ENCODE peak calls at places on chromosome 12, in five cellular contexts. One of them, this sample, is unnamed.

GRCh38 chr12:107514887-107515445 is 170.6 kb upstream of the PWP1 start:
- DNase-seq in GM20000: no peak
- DNase-seq in progenitor cell of endocrine pancreas: no peak
- DNase-seq in AG04450: no peak
- DNase-seq in upper lobe of right lung: no peak
- DNase-seq in this sample: no peak

GRCh38 chr12:60101715-60102114 is 505.9 kb downstream of the SLC16A7 start:
- DNase-seq in GM20000: no peak
- DNase-seq in progenitor cell of endocrine pancreas: no peak
- DNase-seq in AG04450: no peak
- DNase-seq in upper lobe of right lung: no peak
- DNase-seq in this sample: no peak

GRCh38 chr12:71536279-71536938 is 96.8 kb downstream of the LGR5 start:
- DNase-seq in GM20000: no peak
- DNase-seq in progenitor cell of endocrine pancreas: no peak
- DNase-seq in AG04450: no peak
- DNase-seq in upper lobe of right lung: no peak
- DNase-seq in this sample: no peak

GRCh38 chr12:14317362-14318146 is 47.9 kb upstream of the ATF7IP start:
- DNase-seq in GM20000: no peak
- DNase-seq in progenitor cell of endocrine pancreas: no peak
- DNase-seq in AG04450: no peak
- DNase-seq in upper lobe of right lung: no peak
- DNase-seq in this sample: no peak

GRCh38 chr12:122356192-122356635 is 66.3 kb downstream of the CLIP1 start:
- DNase-seq in GM20000: peak
- DNase-seq in progenitor cell of endocrine pancreas: no peak
- DNase-seq in AG04450: peak
- DNase-seq in upper lobe of right lung: no peak
- DNase-seq in this sample: no peak

GRCh38 chr12:57552692-57553321 is 3.0 kb downstream of the KIF5A start:
- DNase-seq in GM20000: no peak
- DNase-seq in progenitor cell of endocrine pancreas: no peak
- DNase-seq in AG04450: no peak
- DNase-seq in upper lobe of right lung: peak
- DNase-seq in this sample: no peak

GRCh38 chr12:107318804-107319535 is 225.6 kb upstream of the CRY1 start:
- DNase-seq in GM20000: peak
- DNase-seq in progenitor cell of endocrine pancreas: peak
- DNase-seq in AG04450: no peak
- DNase-seq in upper lobe of right lung: no peak
- DNase-seq in this sample: no peak

GRCh38 chr12:118126119-118126757 is 9.7 kb upstream of the PEBP1 start:
- DNase-seq in GM20000: no peak
- DNase-seq in progenitor cell of endocrine pancreas: no peak
- DNase-seq in AG04450: no peak
- DNase-seq in upper lobe of right lung: peak
- DNase-seq in this sample: peak

GRCh38 chr12:27280412-27280811 is 36.3 kb downstream of the STK38L start:
- DNase-seq in GM20000: no peak
- DNase-seq in progenitor cell of endocrine pancreas: no peak
- DNase-seq in AG04450: no peak
- DNase-seq in upper lobe of right lung: no peak
- DNase-seq in this sample: no peak

GRCh38 chr12:84397846-84398245 is 514.8 kb downstream of the SLC6A15 start:
- DNase-seq in GM20000: no peak
- DNase-seq in progenitor cell of endocrine pancreas: no peak
- DNase-seq in AG04450: no peak
- DNase-seq in upper lobe of right lung: no peak
- DNase-seq in this sample: no peak

GRCh38 chr12:52204095-52204930 is 12.5 kb upstream of the KRT80 start:
- DNase-seq in GM20000: no peak
- DNase-seq in progenitor cell of endocrine pancreas: no peak
- DNase-seq in AG04450: peak
- DNase-seq in upper lobe of right lung: peak
- DNase-seq in this sample: peak

GRCh38 chr12:128052341-128052740 is 214.6 kb upstream of the TMEM132C start:
- DNase-seq in GM20000: no peak
- DNase-seq in progenitor cell of endocrine pancreas: no peak
- DNase-seq in AG04450: no peak
- DNase-seq in upper lobe of right lung: no peak
- DNase-seq in this sample: no peak

GRCh38 chr12:49966511-49967041 is 4.9 kb downstream of the AQP5 start:
- DNase-seq in GM20000: no peak
- DNase-seq in progenitor cell of endocrine pancreas: no peak
- DNase-seq in AG04450: no peak
- DNase-seq in upper lobe of right lung: no peak
- DNase-seq in this sample: peak

GRCh38 chr12:92468358-92469020 is 234.3 kb upstream of the PLEKHG7 start:
- DNase-seq in GM20000: no peak
- DNase-seq in progenitor cell of endocrine pancreas: no peak
- DNase-seq in AG04450: no peak
- DNase-seq in upper lobe of right lung: no peak
- DNase-seq in this sample: no peak

GRCh38 chr12:2980630-2981029 is 21.4 kb downstream of the TEAD4 start:
- DNase-seq in GM20000: no peak
- DNase-seq in progenitor cell of endocrine pancreas: no peak
- DNase-seq in AG04450: no peak
- DNase-seq in upper lobe of right lung: no peak
- DNase-seq in this sample: no peak

GRCh38 chr12:79954037-79954436 is 19.1 kb upstream of the PPP1R12A start:
- DNase-seq in GM20000: no peak
- DNase-seq in progenitor cell of endocrine pancreas: no peak
- DNase-seq in AG04450: no peak
- DNase-seq in upper lobe of right lung: no peak
- DNase-seq in this sample: no peak

GRCh38 chr12:5318874-5319273 is 113.0 kb upstream of the NTF3 start:
- DNase-seq in GM20000: no peak
- DNase-seq in progenitor cell of endocrine pancreas: no peak
- DNase-seq in AG04450: peak
- DNase-seq in upper lobe of right lung: no peak
- DNase-seq in this sample: no peak

GRCh38 chr12:52975820-52976573 is 27.1 kb downstream of the KRT18 start:
- DNase-seq in GM20000: no peak
- DNase-seq in progenitor cell of endocrine pancreas: no peak
- DNase-seq in AG04450: no peak
- DNase-seq in upper lobe of right lung: peak
- DNase-seq in this sample: no peak

GRCh38 chr12:3187846-3188755 is 110.9 kb downstream of the TSPAN9 start:
- DNase-seq in GM20000: no peak
- DNase-seq in progenitor cell of endocrine pancreas: no peak
- DNase-seq in AG04450: no peak
- DNase-seq in upper lobe of right lung: no peak
- DNase-seq in this sample: no peak

DNA sequence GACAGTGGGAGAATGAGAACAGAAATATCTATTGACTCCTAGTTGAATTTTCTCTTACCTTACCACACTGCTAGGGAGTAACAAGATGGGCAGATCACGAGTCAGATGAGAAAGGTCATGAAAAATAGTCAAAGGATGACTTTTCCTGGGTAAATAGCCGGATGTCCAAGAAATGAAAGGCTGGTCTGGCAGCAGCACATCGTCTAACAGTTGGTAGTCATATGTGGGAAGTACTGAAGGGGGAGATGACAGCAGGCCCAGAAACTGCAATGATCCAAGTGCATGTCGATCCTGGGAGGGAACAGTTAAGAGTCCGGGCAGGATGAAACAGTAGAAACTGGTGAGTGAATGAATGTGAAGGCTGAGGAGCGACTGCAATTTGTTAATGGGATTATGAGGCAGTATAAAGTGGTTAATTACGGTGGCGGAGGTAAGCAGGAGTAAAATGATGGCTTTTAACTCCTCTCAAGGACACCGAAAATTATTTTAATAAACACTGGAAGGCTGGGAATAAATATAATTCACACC is 1.2 kb upstream of the ERC1 start:
- DNase-seq in GM20000: no peak
- DNase-seq in progenitor cell of endocrine pancreas: no peak
- DNase-seq in AG04450: no peak
- DNase-seq in upper lobe of right lung: no peak
- DNase-seq in this sample: no peak
- TF ChIP-seq CTCF in GM20000: no peak
- TF ChIP-seq CTCF in progenitor cell of endocrine pancreas: no peak
- TF ChIP-seq CTCF in AG04450: no peak
- TF ChIP-seq CTCF in upper lobe of right lung: no peak
- TF ChIP-seq CTCF in this sample: peak

DNA sequence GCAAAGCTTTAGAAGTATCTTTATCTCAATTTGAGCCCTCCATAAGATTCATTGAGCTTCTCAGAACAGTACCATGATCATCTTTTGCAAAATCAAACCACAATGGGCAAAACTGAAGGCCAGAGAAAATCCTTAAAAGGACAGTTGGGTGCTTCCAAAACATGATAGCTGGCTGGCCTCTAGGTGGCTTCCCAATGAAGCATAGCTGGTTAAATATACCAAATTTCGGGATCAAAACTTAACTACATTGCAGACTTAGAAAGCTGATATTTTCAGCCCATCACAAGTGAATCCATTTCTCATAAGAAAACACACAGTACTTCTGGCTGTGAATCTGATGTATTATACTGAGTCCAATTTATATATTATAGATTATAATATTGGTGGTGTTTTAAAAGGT is 15.3 kb upstream of the PIK3C2G start:
- DNase-seq in GM20000: no peak
- DNase-seq in progenitor cell of endocrine pancreas: no peak
- DNase-seq in AG04450: no peak
- DNase-seq in upper lobe of right lung: no peak
- DNase-seq in this sample: no peak
- TF ChIP-seq CTCF in GM20000: no peak
- TF ChIP-seq CTCF in progenitor cell of endocrine pancreas: peak
- TF ChIP-seq CTCF in AG04450: peak
- TF ChIP-seq CTCF in upper lobe of right lung: no peak
- TF ChIP-seq CTCF in this sample: peak

GRCh38 chr12:18591473-18591872 is 146.3 kb downstream of the PLCZ1 start:
- DNase-seq in GM20000: no peak
- DNase-seq in progenitor cell of endocrine pancreas: no peak
- DNase-seq in AG04450: no peak
- DNase-seq in upper lobe of right lung: no peak
- DNase-seq in this sample: no peak

GRCh38 chr12:18583655-18584054 is 154.2 kb downstream of the PLCZ1 start:
- DNase-seq in GM20000: no peak
- DNase-seq in progenitor cell of endocrine pancreas: no peak
- DNase-seq in AG04450: no peak
- DNase-seq in upper lobe of right lung: no peak
- DNase-seq in this sample: no peak

DNA sequence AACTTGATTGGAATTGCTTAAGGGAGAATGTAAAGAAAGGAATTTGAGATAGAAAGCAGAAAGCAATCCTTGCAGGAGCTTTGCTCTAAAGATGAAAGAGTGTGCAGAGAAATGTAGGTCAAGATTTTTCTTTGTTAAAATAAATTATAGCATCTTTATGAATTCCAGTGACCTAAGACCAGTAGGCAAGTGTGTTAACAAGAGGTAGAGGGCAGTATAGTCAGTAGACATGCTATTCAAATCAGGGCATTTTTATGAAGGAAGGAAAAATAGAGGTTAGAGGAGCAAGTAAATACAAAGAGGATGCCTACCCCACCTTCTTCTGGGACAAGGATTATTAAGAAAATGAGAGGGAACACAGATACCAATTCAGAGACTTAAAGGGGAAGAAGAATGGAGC is 148.5 kb downstream of the PLCZ1 start:
- DNase-seq in GM20000: no peak
- DNase-seq in progenitor cell of endocrine pancreas: no peak
- DNase-seq in AG04450: no peak
- DNase-seq in upper lobe of right lung: no peak
- DNase-seq in this sample: no peak
- TF ChIP-seq CTCF in GM20000: no peak
- TF ChIP-seq CTCF in progenitor cell of endocrine pancreas: no peak
- TF ChIP-seq CTCF in AG04450: peak
- TF ChIP-seq CTCF in upper lobe of right lung: no peak
- TF ChIP-seq CTCF in this sample: no peak

DNA sequence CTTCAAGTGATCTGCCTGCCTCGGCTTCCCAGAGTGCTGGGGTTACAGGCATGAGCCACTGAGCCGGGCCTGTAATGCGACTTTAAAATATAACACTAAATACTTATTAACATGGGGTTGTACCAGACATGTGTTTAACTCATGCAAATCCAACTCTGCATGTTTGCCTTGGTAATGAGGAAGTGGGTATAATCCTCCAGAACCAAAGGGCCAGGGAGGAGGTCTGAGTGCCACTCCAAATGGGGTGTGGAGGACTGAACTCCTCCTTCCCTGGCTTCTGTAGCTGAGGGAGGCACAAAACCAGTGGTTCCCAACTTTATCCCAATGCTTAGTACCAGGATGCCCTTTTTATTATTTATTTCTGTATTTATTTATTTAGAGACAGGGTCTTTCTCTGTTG is 61.6 kb upstream of the MED13L start:
- DNase-seq in GM20000: no peak
- DNase-seq in progenitor cell of endocrine pancreas: no peak
- DNase-seq in AG04450: no peak
- DNase-seq in upper lobe of right lung: peak
- DNase-seq in this sample: no peak
- TF ChIP-seq CTCF in GM20000: no peak
- TF ChIP-seq CTCF in progenitor cell of endocrine pancreas: no peak
- TF ChIP-seq CTCF in AG04450: no peak
- TF ChIP-seq CTCF in upper lobe of right lung: no peak
- TF ChIP-seq CTCF in this sample: no peak

GRCh38 chr12:112513496-112513895 is 94.7 kb downstream of the PTPN11 start:
- DNase-seq in GM20000: no peak
- DNase-seq in progenitor cell of endocrine pancreas: no peak
- DNase-seq in AG04450: no peak
- DNase-seq in upper lobe of right lung: no peak
- DNase-seq in this sample: no peak

GRCh38 chr12:112517730-112518129 is 99.0 kb downstream of the PTPN11 start:
- DNase-seq in GM20000: no peak
- DNase-seq in progenitor cell of endocrine pancreas: no peak
- DNase-seq in AG04450: no peak
- DNase-seq in upper lobe of right lung: no peak
- DNase-seq in this sample: no peak

GRCh38 chr12:112515868-112516267 is 97.1 kb downstream of the PTPN11 start:
- DNase-seq in GM20000: no peak
- DNase-seq in progenitor cell of endocrine pancreas: no peak
- DNase-seq in AG04450: no peak
- DNase-seq in upper lobe of right lung: no peak
- DNase-seq in this sample: no peak

GRCh38 chr12:112514926-112515642 is 96.3 kb downstream of the PTPN11 start:
- DNase-seq in GM20000: no peak
- DNase-seq in progenitor cell of endocrine pancreas: no peak
- DNase-seq in AG04450: no peak
- DNase-seq in upper lobe of right lung: no peak
- DNase-seq in this sample: no peak

GRCh38 chr12:112514456-112514855 is 95.7 kb downstream of the PTPN11 start:
- DNase-seq in GM20000: no peak
- DNase-seq in progenitor cell of endocrine pancreas: no peak
- DNase-seq in AG04450: no peak
- DNase-seq in upper lobe of right lung: no peak
- DNase-seq in this sample: no peak
- TF ChIP-seq CTCF in GM20000: no peak
- TF ChIP-seq CTCF in progenitor cell of endocrine pancreas: no peak
- TF ChIP-seq CTCF in AG04450: no peak
- TF ChIP-seq CTCF in upper lobe of right lung: no peak
- TF ChIP-seq CTCF in this sample: no peak

DNA sequence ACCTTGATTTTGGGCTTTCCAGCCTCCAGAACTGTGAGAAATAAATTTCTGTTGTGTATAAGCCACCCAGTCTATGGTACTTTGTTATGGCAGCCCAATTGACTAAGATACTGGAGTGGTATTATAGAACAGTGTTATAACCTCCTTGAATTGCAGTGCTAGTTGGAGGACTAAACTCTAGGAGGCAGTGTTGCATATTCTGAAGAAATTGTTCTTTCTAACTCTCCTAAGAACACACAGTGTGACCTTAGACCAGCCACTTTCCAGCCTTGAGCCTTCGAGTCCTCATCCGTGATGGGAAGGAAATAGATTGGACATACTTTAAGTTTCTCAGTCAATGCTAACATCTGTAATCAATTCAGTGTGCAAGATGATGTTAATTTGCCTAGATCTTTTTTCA is 22.4 kb upstream of the LRRC10 start:
- DNase-seq in GM20000: no peak
- DNase-seq in progenitor cell of endocrine pancreas: no peak
- DNase-seq in AG04450: no peak
- DNase-seq in upper lobe of right lung: no peak
- DNase-seq in this sample: no peak
- TF ChIP-seq CTCF in GM20000: peak
- TF ChIP-seq CTCF in progenitor cell of endocrine pancreas: no peak
- TF ChIP-seq CTCF in AG04450: peak
- TF ChIP-seq CTCF in upper lobe of right lung: no peak
- TF ChIP-seq CTCF in this sample: peak